ENCODE peak calls at places on chromosomes 2 and 18, in seven cellular contexts. A is stomach, T is A549, H is K562, U is HepG2, W is transverse colon, C is ovary. L is an unnamed sample.

GRCh38 chr2:30136729-30137444 is 9.9 kb upstream of the YPEL5 start:
- DNase-seq in A (no peak), T (no peak), H (no peak), U (no peak), W (no peak), C (no peak), L (no peak)

GRCh38 chr18:1774261-1774660 is 797.0 kb downstream of the METTL4 start:
- DNase-seq in A (no peak), T (no peak), H (no peak), U (peak; percentile 16), W (no peak), C (no peak), L (no peak)

GRCh38 chr2:202238234-202239197 is at the start of gene SUMO1:
- DNase-seq in A (peak; percentile 89), T (peak; percentile 91), H (peak; percentile 78), U (peak; percentile 94), W (peak; percentile 92), C (peak; percentile 88), L (peak; percentile 92)

GRCh38 chr2:46097714-46098480 is 199.3 kb upstream of the EPAS1 start:
- DNase-seq in A (peak; percentile 74), T (peak; percentile 94), H (no peak), U (peak; percentile 40), W (peak; percentile 76), C (peak; percentile 78), L (no peak)

GRCh38 chr2:224971214-224971613 is 71.1 kb downstream of the DOCK10 start:
- DNase-seq in A (peak; percentile 72), T (no peak), H (no peak), U (no peak), W (peak; percentile 93), C (no peak), L (no peak)

GRCh38 chr2:187434342-187434785 is 13.7 kb downstream of the CALCRL start:
- DNase-seq in A (no peak), T (no peak), H (no peak), U (no peak), W (no peak), C (no peak), L (no peak)

GRCh38 chr18:39325973-39326372 is 1760.4 kb upstream of the CELF4 start:
- DNase-seq in A (no peak), T (no peak), H (no peak), U (no peak), W (no peak), C (no peak), L (no peak)

GRCh38 chr2:138752231-138752956 is 27.8 kb downstream of the NXPH2 start:
- DNase-seq in A (no peak), T (no peak), H (no peak), U (no peak), W (no peak), C (no peak), L (no peak)

GRCh38 chr2:111918383-111918806 is 20.0 kb downstream of the MERTK start:
- DNase-seq in A (no peak), T (no peak), H (peak; percentile 51), U (no peak), W (no peak), C (no peak), L (no peak)

GRCh38 chr2:195898505-195898904 is 170.1 kb downstream of the DNAH7 start:
- DNase-seq in A (peak; percentile 33), T (no peak), H (no peak), U (peak; percentile 4), W (peak; percentile 19), C (peak; percentile 80), L (peak; percentile 68)

GRCh38 chr2:60294901-60295590 is 258.4 kb downstream of the BCL11A start:
- DNase-seq in A (no peak), T (no peak), H (no peak), U (peak; percentile 16), W (no peak), C (no peak), L (no peak)

GRCh38 chr2:96408631-96409542 is 73.3 kb downstream of the NCAPH start:
- DNase-seq in A (peak; percentile 68), T (peak; percentile 26), H (no peak), U (peak; percentile 31), W (no peak), C (peak; percentile 19), L (no peak)

GRCh38 chr18:62933261-62933887 is 218.0 kb downstream of the PHLPP1 start:
- DNase-seq in A (no peak), T (no peak), H (no peak), U (peak; percentile 43), W (no peak), C (no peak), L (no peak)

GRCh38 chr2:128808462-128809255 is 490.0 kb upstream of the HS6ST1 start:
- DNase-seq in A (no peak), T (no peak), H (no peak), U (no peak), W (no peak), C (no peak), L (no peak)

GRCh38 chr2:215973954-215974699 is 39.2 kb downstream of the MREG start:
- DNase-seq in A (no peak), T (peak; percentile 27), H (no peak), U (no peak), W (peak; percentile 36), C (no peak), L (no peak)

GRCh38 chr2:157164370-157164769 is 93.1 kb upstream of the GALNT5 start:
- DNase-seq in A (no peak), T (no peak), H (no peak), U (no peak), W (no peak), C (no peak), L (no peak)

GRCh38 chr2:231919341-231920035 is 6.7 kb downstream of the NPPC start:
- DNase-seq in A (no peak), T (no peak), H (no peak), U (no peak), W (no peak), C (no peak), L (no peak)

GRCh38 chr2:3314626-3315025 is 63.0 kb downstream of the EIPR1 start:
- DNase-seq in A (no peak), T (no peak), H (no peak), U (no peak), W (no peak), C (no peak), L (no peak)

GRCh38 chr2:28617502-28618184 is 121.8 kb downstream of the PLB1 start:
- DNase-seq in A (no peak), T (no peak), H (no peak), U (no peak), W (no peak), C (no peak), L (no peak)

DNA sequence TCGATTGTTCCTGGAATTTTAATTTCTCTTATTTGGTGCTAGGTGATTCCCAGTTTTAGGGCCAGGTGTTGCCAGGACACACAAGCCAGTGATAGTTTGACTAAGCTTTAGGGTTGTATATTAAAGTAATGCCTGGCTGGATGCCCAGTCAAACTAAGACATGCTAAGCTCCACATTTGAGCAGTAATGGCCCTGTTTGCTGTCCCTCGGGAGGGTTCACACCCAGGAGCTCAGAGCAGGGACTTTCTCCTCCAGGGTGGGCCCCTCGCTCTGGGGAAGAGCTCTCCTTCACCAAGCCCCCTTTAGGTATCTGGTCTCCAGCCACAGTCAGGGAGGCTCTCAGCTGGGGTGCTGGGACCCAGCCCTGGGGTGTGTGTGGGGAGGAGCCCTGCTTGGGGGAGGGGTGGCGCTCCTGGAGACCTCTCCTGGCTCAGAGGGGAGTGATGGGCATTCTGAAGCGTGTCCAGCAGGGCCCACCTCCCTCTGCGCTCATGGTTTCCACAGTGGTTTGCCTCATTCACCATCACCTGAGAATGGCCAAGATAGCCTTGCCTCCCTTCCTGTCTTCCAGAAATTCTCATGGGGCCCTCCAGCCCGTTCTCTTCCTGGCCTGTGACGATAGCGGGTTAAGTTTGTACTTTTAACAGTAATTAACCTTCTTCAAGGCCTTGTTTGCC is 31.7 kb downstream of the INPP4A start:
- DNase-seq in A (no peak), T (no peak), H (no peak), U (no peak), W (peak; percentile 52), C (no peak), L (peak; percentile 54)
- TF ChIP-seq EP300 in A (no peak), T (no peak), H (no peak), U (no peak), W (no peak), C (no peak), L (no peak)

DNA sequence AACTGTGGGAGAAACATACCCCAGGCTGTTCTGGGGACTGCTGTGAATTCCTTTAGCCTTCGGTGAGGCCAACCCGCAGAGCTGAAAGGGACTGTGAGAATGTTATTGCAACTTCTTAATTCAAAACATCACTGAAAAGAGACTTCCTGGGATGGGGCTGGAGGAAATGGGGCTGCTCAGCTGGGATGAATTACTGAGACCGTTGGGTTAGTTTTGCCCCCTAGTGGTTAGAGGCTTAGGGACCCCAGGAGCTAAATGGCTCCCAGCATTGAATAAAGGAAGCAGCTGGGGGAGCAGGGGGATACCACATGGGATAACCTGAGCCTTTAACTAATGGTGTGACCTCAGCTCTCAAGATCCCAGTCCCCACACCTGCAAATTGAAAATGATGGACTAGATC is 941.1 kb upstream of the FANCL start:
- DNase-seq in A (no peak), T (peak; percentile 18), H (peak; percentile 38), U (peak; percentile 22), W (no peak), C (no peak), L (no peak)
- TF ChIP-seq CTCF in A (no peak), T (peak; percentile 31), H (peak; percentile 47), U (peak; percentile 66), W (peak; percentile 15), C (no peak), L (no peak)

DNA sequence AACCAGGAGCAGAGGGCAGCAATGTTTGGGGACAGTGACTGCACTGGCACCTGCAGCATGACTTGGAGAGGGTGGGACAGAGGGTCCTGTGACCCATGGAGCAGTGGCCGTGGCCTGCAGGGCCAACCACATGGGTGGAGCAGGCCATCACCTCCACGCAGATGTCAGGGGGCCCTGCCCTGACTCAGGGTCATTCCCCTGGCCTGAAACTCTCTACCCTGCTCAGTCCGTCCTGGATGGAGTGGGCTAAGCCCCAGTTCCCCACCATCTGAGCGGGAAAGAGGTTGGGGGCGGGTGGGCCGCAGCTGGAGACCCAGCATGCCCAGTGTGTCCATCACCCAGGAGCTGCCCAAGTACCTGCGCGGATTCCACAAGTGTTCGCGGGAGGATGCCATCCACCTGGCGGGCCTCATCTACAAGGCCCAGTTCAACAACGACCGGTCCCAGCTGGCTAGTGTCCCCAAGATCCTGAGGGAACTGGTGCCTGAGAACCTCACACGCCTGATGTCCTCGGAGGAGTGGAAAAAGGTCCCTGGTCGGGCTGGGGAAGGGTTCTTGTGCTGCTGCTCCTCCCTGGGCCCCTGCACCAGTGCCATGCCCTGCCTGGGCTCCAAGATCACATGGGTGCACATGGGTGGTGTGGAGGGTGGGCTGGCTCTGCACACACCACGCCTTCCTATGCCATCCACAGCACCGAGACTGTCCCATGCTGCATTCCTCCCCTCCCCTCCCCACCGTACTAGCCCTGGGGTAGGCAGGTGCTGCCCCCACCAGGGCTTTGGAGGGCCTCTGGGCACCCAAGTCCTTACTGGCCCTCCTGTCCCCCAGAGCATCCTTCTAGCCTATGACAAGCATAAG is 10.3 kb upstream of the GPR17 start:
- DNase-seq in A (no peak), T (no peak), H (no peak), U (no peak), W (no peak), C (no peak), L (no peak)
- H3K4me3 ChIP-seq in A (no peak overlapping the region), T (no peak overlapping the region), H (no peak overlapping the region), U (no peak overlapping the region), W (no peak overlapping the region), C (no peak overlapping the region), L (no peak overlapping the region)

DNA sequence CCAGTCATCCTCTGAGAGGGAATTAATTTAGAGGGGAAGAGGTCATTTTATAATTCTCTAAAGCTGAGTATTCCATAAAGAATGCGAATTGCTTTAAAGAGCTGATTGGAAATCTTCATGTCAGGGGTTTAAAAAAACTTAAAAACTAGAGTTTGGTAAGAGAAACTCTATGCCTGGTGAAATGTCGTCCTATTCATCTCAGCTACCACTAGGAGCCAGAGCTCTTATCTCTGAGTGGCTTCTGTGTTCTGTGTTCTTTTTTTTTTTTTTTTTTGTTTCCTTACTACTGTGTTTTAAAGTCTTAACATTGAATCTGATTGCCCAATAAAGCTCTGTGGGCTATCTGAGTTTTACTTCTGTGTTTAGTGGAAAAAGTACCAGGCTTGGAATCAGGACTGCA is 494.9 kb downstream of the RIT2 start:
- DNase-seq in A (no peak), T (no peak), H (no peak), U (no peak), W (no peak), C (no peak), L (no peak)
- TF ChIP-seq EP300 in A (no peak), T (no peak), H (no peak), U (no peak), W (no peak), C (no peak), L (no peak)